ENCODE peak calls at places on chromosomes 5 and 9, in five cellular contexts. Z, V, Y, S and P are unnamed samples.

GRCh38 chr9:5549671-5550650 is 39.6 kb downstream of the PDCD1LG2 start:
- DNase-seq in Z (no peak), V (no peak), Y (no peak), S (peak; percentile 62), P (no peak)

GRCh38 chr9:6695121-6695814 is 49.7 kb upstream of the GLDC start:
- DNase-seq in Z (no peak), V (no peak), Y (no peak), S (no peak), P (no peak)

GRCh38 chr9:114348261-114348905 is 18.7 kb downstream of the ORM2 start:
- DNase-seq in Z (no peak), V (peak; percentile 63), Y (no peak), S (no peak), P (no peak)

GRCh38 chr5:132791026-132791425 is 14.0 kb upstream of the SEPTIN8 start:
- DNase-seq in Z (no peak), V (no peak), Y (no peak), S (no peak), P (no peak)

GRCh38 chr5:33415811-33416354 is 24.9 kb upstream of the TARS1 start:
- DNase-seq in Z (no peak), V (no peak), Y (no peak), S (no peak), P (no peak)

GRCh38 chr5:118791986-118792734 is 196.2 kb downstream of the DTWD2 start:
- DNase-seq in Z (peak; percentile 46), V (no peak), Y (peak; percentile 85), S (peak; percentile 39), P (peak; percentile 28)

GRCh38 chr9:97889941-97890557 is 32.3 kb downstream of the TRMO start:
- DNase-seq in Z (peak; percentile 51), V (peak; percentile 84), Y (no peak), S (no peak), P (peak; percentile 51)

GRCh38 chr5:88792144-88792840 is 90.7 kb downstream of the MEF2C start:
- DNase-seq in Z (no peak), V (no peak), Y (no peak), S (no peak), P (no peak)

GRCh38 chr9:123191260-123191659 is 77.1 kb downstream of the STRBP start:
- DNase-seq in Z (no peak), V (no peak), Y (no peak), S (no peak), P (no peak)

GRCh38 chr9:88106492-88106891 is 31.8 kb downstream of the SPATA31C2 start:
- DNase-seq in Z (peak; percentile 13), V (no peak), Y (peak; percentile 59), S (peak; percentile 57), P (no peak)

GRCh38 chr5:149808264-149808982 is 78.3 kb downstream of the PPARGC1B start:
- DNase-seq in Z (no peak), V (peak; percentile 10), Y (no peak), S (no peak), P (no peak)

GRCh38 chr5:54520438-54520846 is 2.9 kb downstream of the SNX18 start:
- DNase-seq in Z (no peak), V (no peak), Y (peak; percentile 46), S (no peak), P (peak; percentile 30)

GRCh38 chr5:140076788-140077187 is 33.7 kb upstream of the NRG2 start:
- DNase-seq in Z (no peak), V (no peak), Y (no peak), S (no peak), P (no peak)

GRCh38 chr9:128127990-128128835 is 684 bp upstream of the PTGES2 start:
- DNase-seq in Z (peak; percentile 86), V (peak; percentile 96), Y (peak; percentile 92), S (peak; percentile 77), P (peak; percentile 86)

GRCh38 chr5:55816342-55816741 is 34.8 kb upstream of the IL31RA start:
- DNase-seq in Z (no peak), V (no peak), Y (peak; percentile 18), S (peak; percentile 42), P (no peak)

GRCh38 chr5:1727571-1727970 is 72.1 kb downstream of the MRPL36 start:
- DNase-seq in Z (no peak), V (peak; percentile 68), Y (no peak), S (no peak), P (no peak)

GRCh38 chr5:352639-353598 is 31.4 kb downstream of the AHRR start:
- DNase-seq in Z (no peak), V (no peak), Y (peak; percentile 3), S (no peak), P (no peak)

GRCh38 chr9:5582835-5583195 is 46.1 kb upstream of the RIC1 start:
- DNase-seq in Z (no peak), V (peak; percentile 73), Y (no peak), S (no peak), P (no peak)

GRCh38 chr5:77272206-77272605 is 61.7 kb downstream of the PDE8B start:
- DNase-seq in Z (no peak), V (no peak), Y (no peak), S (no peak), P (no peak)

GRCh38 chr5:145362261-145362660 is 472.9 kb downstream of the PRELID2 start:
- DNase-seq in Z (no peak), V (no peak), Y (peak; percentile 12), S (peak; percentile 81), P (no peak)

GRCh38 chr5:164013077-164013670 is 507.8 kb downstream of the MAT2B start:
- DNase-seq in Z (peak; percentile 32), V (no peak), Y (peak; percentile 80), S (peak; percentile 39), P (peak; percentile 65)

GRCh38 chr5:83363876-83364275 is 107.7 kb upstream of the VCAN start:
- DNase-seq in Z (no peak), V (no peak), Y (no peak), S (no peak), P (no peak)

GRCh38 chr5:177358333-177358939 is 712 bp downstream of the RGS14 start:
- DNase-seq in Z (no peak), V (no peak), Y (no peak), S (no peak), P (no peak)

GRCh38 chr5:58066076-58066475 is 393.8 kb downstream of the PLK2 start:
- DNase-seq in Z (no peak), V (no peak), Y (no peak), S (no peak), P (no peak)

GRCh38 chr9:80899208-80899607 is 790.1 kb downstream of the TLE1 start:
- DNase-seq in Z (no peak), V (no peak), Y (no peak), S (no peak), P (no peak)

GRCh38 chr9:7147136-7148090 is 389.6 kb downstream of the KDM4C start:
- DNase-seq in Z (no peak), V (peak; percentile 69), Y (no peak), S (no peak), P (peak; percentile 30)

GRCh38 chr9:93576296-93577044 is at the start of gene PHF2:
- DNase-seq in Z (peak; percentile 30), V (peak; percentile 89), Y (peak; percentile 70), S (no peak), P (no peak)

GRCh38 chr5:143011621-143012020 is 241.4 kb downstream of the ARHGAP26 start:
- DNase-seq in Z (no peak), V (no peak), Y (no peak), S (no peak), P (no peak)

GRCh38 chr5:143010335-143010734 is 240.2 kb downstream of the ARHGAP26 start:
- DNase-seq in Z (no peak), V (no peak), Y (no peak), S (no peak), P (no peak)

GRCh38 chr5:143013176-143013575 is 243.0 kb downstream of the ARHGAP26 start:
- DNase-seq in Z (no peak), V (no peak), Y (no peak), S (no peak), P (no peak)

GRCh38 chr5:143016777-143017374 is 246.7 kb downstream of the ARHGAP26 start:
- DNase-seq in Z (no peak), V (no peak), Y (peak; percentile 44), S (no peak), P (peak; percentile 42)

GRCh38 chr5:143014017-143014651 is 244.0 kb downstream of the ARHGAP26 start:
- DNase-seq in Z (peak; percentile 26), V (peak; percentile 75), Y (no peak), S (no peak), P (peak; percentile 56)
- TF ChIP-seq CTCF in Z (peak; percentile 62), V (peak; percentile 30), Y (peak; percentile 25), S (peak; percentile 48), P (peak; percentile 93)

DNA sequence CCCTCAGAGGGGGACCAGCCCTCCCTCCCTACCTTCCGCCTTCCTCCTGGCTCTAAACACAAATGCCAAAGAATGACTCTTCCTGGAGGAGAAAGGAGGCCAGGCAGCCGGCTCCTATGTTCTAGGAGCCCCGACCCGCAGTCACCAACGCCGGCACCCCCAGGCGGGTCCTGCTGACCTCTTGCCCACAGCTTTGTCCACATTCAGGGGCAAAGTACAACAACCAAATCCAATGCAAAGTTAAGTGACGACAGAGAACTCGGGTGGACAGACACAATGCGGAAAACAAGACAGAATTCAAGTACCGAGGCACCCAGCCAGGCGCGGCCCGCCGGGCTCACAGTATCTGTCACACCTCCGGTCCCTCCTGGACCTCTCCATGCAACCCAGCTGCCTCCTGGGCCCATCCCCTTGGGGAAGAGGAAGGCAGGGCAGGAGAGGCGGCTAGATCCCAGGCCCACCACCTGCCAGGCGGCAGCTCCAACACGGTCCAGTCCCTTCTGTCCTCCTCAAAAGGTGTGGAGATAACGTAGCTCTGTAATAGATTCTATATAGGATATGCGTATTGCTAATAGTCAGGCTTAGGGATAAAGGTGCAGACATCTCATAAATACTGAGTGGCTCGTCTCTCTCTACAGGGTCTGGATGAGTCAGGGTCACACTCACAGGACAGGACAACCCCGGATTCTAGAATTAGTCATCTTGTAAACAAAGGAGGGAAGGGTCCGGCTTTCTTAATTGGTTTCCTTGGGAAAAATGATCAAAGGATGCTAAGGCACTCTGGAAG is 46.9 kb upstream of the UBAC1 start:
- DNase-seq in Z (no peak), V (no peak), Y (peak; percentile 48), S (no peak), P (no peak)
- H3K4me3 ChIP-seq in Z (no peak overlapping the region), V (no peak overlapping the region), Y (no peak overlapping the region), S (no peak overlapping the region), P (no peak overlapping the region)

DNA sequence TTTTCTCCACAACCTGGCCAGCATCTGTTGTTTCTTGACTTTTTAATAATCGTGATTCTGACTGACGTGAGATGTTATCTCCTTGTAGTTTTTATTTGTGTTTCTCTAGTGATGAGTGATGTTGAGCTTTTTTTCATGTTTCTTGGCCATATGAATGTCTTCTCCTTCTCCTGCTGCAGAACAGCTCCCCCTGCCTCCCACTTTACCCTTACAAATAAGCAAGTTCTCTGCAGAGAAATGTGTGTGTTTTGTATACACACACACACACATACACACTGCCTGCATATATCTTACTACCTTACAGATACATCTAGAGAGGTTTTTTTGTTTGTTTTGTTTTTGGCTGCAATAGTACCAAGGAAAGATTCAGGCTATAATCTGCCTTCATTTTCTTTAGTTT is 88.7 kb upstream of the PHF24 start:
- DNase-seq in Z (no peak), V (no peak), Y (no peak), S (no peak), P (no peak)
- TF ChIP-seq CTCF in Z (peak; percentile 30), V (peak; percentile 25), Y (peak; percentile 37), S (peak; percentile 25), P (peak; percentile 45)

GRCh38 chr5:6319116-6319515 is 59.2 kb downstream of the MED10 start:
- DNase-seq in Z (no peak), V (no peak), Y (no peak), S (no peak), P (no peak)

GRCh38 chr5:6315580-6315979 is 62.8 kb downstream of the MED10 start:
- DNase-seq in Z (no peak), V (no peak), Y (no peak), S (no peak), P (no peak)

GRCh38 chr5:6322163-6322713 is 56.1 kb downstream of the MED10 start:
- DNase-seq in Z (no peak), V (no peak), Y (no peak), S (no peak), P (no peak)

GRCh38 chr5:6317133-6317532 is 61.2 kb downstream of the MED10 start:
- DNase-seq in Z (no peak), V (no peak), Y (no peak), S (no peak), P (no peak)

GRCh38 chr5:6321078-6321477 is 57.3 kb downstream of the MED10 start:
- DNase-seq in Z (no peak), V (no peak), Y (no peak), S (no peak), P (no peak)
- H3K4me3 ChIP-seq in Z (no peak overlapping the region), V (no peak overlapping the region), Y (no peak overlapping the region), S (no peak overlapping the region), P (no peak overlapping the region)